ENCODE peak calls at places on chromosomes 1 and 21, in ten cellular contexts. C, V, W, G, K, R, H, A, J and Y are unnamed samples.

GRCh38 chr1:68116643-68117235 is 66.3 kb upstream of the DIRAS3 start:
- DNase-seq in H (peak; percentile 64), G (peak; percentile 49), J (no peak), A (peak; percentile 49), R (peak; percentile 81), V (peak; percentile 30), C (no peak), W (no peak), K (peak; percentile 39), Y (peak; percentile 43)

GRCh38 chr1:193143285-193143684 is 21.5 kb downstream of the CDC73 start:
- DNase-seq in J (no peak), G (no peak), C (no peak), R (no peak), H (no peak), W (no peak), A (no peak), V (no peak), K (no peak), Y (no peak)

GRCh38 chr1:40768146-40768990 is 15.2 kb upstream of the KCNQ4 start:
- DNase-seq in A (no peak), W (no peak), G (no peak), V (no peak), J (no peak), R (no peak), K (no peak), H (no peak), C (no peak), Y (no peak)

GRCh38 chr1:36355811-36356210 is 29.9 kb downstream of the STK40 start:
- DNase-seq in C (no peak), V (no peak), K (no peak), W (no peak), J (no peak), G (no peak), A (no peak), H (no peak), R (no peak), Y (no peak)

GRCh38 chr1:117527566-117528102 is 78.2 kb upstream of the TENT5C start:
- DNase-seq in K (no peak), R (no peak), G (no peak), A (no peak), V (no peak), J (no peak), W (no peak), H (no peak), C (no peak), Y (no peak)

GRCh38 chr1:40309374-40310128 is 7.5 kb downstream of the COL9A2 start:
- DNase-seq in H (no peak), J (no peak), K (no peak), G (no peak), C (no peak), V (no peak), A (no peak), R (no peak), W (no peak), Y (no peak)

GRCh38 chr1:56477164-56478111 is 101.9 kb downstream of the PLPP3 start:
- DNase-seq in A (no peak), W (no peak), H (peak; percentile 69), G (peak; percentile 72), R (peak; percentile 94), J (no peak), V (peak; percentile 85), K (peak; percentile 85), C (peak; percentile 82), Y (peak; percentile 43)

GRCh38 chr1:204102029-204102611 is 29.2 kb downstream of the SOX13 start:
- DNase-seq in W (no peak), G (no peak), V (peak; percentile 89), R (no peak), C (no peak), J (no peak), H (no peak), A (no peak), K (no peak), Y (no peak)

GRCh38 chr21:46065215-46065992 is 32.5 kb upstream of the COL6A2 start:
- DNase-seq in V (no peak), G (peak; percentile 79), A (no peak), J (no peak), W (peak; percentile 67), C (peak; percentile 89), H (no peak), K (peak; percentile 79), R (peak; percentile 92), Y (no peak)

GRCh38 chr21:46065993-46066842 is 31.7 kb upstream of the COL6A2 start:
- DNase-seq in V (no peak), K (peak; percentile 18), A (no peak), R (peak; percentile 79), H (no peak), W (no peak), G (peak; percentile 47), J (no peak), C (no peak), Y (no peak)

GRCh38 chr21:46067505-46068201 is 30.3 kb upstream of the COL6A2 start:
- DNase-seq in J (no peak), A (no peak), G (no peak), V (no peak), K (peak; percentile 23), C (no peak), H (no peak), R (peak; percentile 60), W (no peak), Y (no peak)

GRCh38 chr21:46068516-46069079 is 29.3 kb upstream of the COL6A2 start:
- DNase-seq in C (no peak), R (no peak), A (no peak), H (no peak), K (no peak), J (no peak), W (no peak), G (no peak), V (no peak), Y (no peak)

DNA sequence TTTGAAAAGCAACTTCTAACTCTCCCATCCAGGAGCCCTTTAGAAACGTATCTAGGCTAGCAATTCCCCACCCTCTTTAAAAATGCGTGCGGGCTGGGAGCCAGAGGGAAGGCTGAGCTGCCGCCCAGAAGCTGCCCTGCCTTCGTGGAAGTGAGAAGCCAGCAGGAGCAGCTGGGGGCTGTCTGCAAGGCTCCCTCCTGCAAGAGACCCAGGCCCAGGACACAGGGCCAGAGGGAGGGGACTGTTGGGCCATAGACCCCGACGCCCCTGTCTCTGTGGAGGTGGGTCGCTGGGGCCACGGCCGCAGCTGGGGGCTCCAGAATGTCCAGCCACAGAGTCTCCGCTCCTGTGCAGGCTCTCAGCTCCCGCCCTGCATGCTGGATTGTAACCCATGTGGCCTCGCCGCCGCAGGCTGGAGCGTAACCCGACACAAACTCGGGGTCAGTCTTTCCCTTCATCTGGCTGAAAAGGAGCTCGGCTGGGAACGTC is 31.0 kb upstream of the COL6A2 start:
- DNase-seq in V (no peak), K (peak; percentile 72), J (no peak), R (peak; percentile 92), W (no peak), H (no peak), A (no peak), G (peak; percentile 77), C (no peak), Y (no peak)
- TF ChIP-seq POLR2A in V (no peak), K (no peak), J (no peak), R (no peak), W (no peak), H (no peak), A (no peak), G (no peak), C (no peak), Y (no peak)

DNA sequence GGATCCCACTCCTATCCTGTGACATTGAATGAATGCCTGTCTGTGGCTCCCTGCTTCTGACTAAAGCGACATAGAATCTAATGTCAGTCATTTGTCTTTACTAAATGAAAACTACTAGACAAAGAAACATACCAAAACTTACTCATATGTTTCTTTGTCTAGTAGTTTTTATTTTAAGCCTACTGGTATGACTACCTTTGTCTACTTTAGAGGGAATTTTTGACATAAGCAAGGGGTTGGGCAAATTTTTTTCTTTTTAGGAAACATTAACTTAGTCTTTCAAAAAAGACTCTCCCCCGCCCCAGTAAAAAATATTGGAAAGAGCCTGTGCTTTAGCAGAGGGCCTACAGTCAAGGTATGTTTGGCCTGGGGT is 4.9 kb downstream of the NEK7 start:
- DNase-seq in J (no peak), W (no peak), V (no peak), H (no peak), K (no peak), G (no peak), A (no peak), R (no peak), C (no peak), Y (no peak)
- TF ChIP-seq POLR2A in J (no peak), W (no peak), V (no peak), H (no peak), K (no peak), G (no peak), A (no peak), R (no peak), C (no peak), Y (no peak)

GRCh38 chr1:46303872-46304326 is 401 bp downstream of the UQCRH start:
- DNase-seq in R (no peak), C (no peak), K (no peak), V (no peak), G (no peak), J (no peak), A (peak; percentile 28), W (no peak), H (no peak), Y (no peak)

GRCh38 chr1:46302091-46303037 is 1.1 kb downstream of the LRRC41 start:
- DNase-seq in H (peak; percentile 42), R (no peak), J (peak; percentile 78), W (no peak), G (peak; percentile 47), K (peak; percentile 54), C (no peak), V (peak; percentile 23), A (peak; percentile 81), Y (no peak)

GRCh38 chr1:46303038-46303871 is at the start of the genes LRRC41 and UQCRH:
- DNase-seq in A (peak; percentile 98), J (peak; percentile 90), G (peak; percentile 93), V (peak; percentile 96), R (peak; percentile 99), K (peak; percentile 96), W (peak; percentile 94), C (peak; percentile 97), H (peak; percentile 95), Y (peak; percentile 92)

GRCh38 chr1:46300673-46301405 is 2.6 kb downstream of the LRRC41 start:
- DNase-seq in C (no peak), A (peak; percentile 25), H (peak; percentile 24), K (peak; percentile 50), G (no peak), R (no peak), W (no peak), V (no peak), J (no peak), Y (no peak)

DNA sequence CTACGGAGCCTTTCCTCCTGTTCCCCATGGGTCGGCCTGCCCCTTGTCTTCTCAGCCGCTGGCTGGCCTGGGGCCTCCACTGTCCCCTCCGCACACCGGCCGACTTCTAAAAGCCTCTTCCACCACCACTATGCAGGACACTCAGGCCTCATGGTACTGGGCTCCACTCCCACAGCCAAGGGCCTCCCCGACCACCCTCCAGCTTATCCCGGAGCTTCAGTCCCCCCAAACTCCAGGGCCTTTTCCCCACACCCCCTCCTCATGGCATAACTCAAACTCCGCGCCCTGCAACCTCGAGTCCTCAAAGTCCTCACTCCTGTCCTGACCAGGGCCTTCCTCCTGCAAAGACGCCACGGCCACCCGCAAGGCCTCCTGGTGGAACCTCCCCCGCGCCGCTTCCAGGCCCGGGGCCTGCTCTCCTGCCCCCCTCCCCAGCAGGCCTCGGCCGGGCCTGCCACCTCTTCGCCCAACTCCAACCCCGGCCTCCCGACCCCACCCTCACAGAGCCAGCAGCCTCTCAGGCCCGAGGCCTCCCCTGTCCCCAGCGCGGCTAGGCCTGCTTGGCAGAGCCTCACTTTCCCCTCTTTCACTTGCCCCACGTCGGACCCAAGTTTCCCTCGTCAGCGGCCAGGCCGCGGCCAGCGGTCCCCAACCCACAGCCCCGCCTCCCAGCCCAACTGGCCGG is 1.9 kb downstream of the LRRC41 start:
- DNase-seq in W (peak; percentile 23), K (peak; percentile 59), G (peak; percentile 49), A (peak; percentile 76), J (no peak), R (no peak), V (peak; percentile 22), C (peak; percentile 84), H (peak; percentile 58), Y (no peak)
- TF ChIP-seq POLR2A in W (no peak), K (no peak), G (no peak), A (no peak), J (no peak), R (no peak), V (no peak), C (no peak), H (no peak), Y (peak; percentile 18)

DNA sequence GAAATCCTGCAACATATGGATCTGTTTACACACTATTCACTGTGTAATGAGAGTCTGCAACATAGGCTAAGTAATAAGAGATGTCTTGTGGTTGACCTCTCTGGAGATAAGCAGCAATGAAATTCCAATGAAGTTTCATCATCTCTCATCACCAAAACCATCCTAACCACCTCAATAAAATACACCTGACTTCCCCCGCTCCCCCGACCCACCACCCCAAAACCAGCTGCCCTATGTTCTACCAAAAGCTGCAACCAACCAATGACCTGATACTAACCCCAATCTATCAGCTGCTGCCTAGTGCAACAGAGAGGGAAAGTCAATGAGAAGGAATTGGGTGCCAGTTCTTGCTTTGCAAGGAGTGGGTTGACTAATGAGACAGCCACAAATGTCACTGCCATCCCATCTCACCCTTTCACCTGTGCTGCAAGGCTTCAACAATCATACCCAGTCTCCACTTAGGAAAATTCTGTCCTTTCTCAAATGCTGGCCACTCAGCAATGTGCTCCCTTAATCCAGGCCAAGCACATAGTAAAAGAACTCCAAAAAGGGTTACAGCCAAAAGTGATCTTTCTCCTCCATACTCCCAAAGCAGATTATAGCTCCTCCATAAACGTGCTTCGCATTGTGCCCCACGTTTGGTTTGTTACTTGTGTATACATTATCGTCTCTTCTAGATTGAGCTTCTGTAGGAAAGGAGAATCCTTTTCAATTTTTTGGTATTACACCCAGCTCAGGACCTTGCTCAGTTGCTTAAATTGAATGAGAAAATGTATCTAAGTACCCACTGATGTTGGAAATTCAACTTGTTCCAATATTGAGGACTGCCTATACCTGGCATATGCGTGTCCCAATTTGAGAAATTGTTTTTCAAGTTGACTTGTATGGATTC is 29.0 kb downstream of the MRPL39 start:
- DNase-seq in R (no peak), G (no peak), H (no peak), W (no peak), J (no peak), V (peak; percentile 6), K (no peak), A (no peak), C (no peak), Y (no peak)
- TF ChIP-seq POLR2A in R (no peak), G (no peak), H (no peak), W (no peak), J (peak; percentile 99), V (no peak), K (no peak), A (no peak), C (no peak), Y (no peak)